ENCODE peak calls at places on chromosomes 7 and 10, in five cellular contexts. One of them, this sample, is unnamed.
A peak's percentile ranks its signal among the peaks of the same experiment; 100 is the strongest.

GRCh38 chr7:80900583-80901576 is 18.0 kb downstream of the SEMA3C start:
- DNase-seq in GM23338: no peak
- DNase-seq in HepG2: no peak
- DNase-seq in GM12878: no peak
- DNase-seq in A549: no peak
- DNase-seq in this sample: no peak

GRCh38 chr7:106964455-106964854 is 80.0 kb upstream of the PRKAR2B start:
- DNase-seq in A549: no peak
- DNase-seq in HepG2: no peak
- DNase-seq in GM23338: peak; percentile 23
- DNase-seq in GM12878: no peak
- DNase-seq in this sample: no peak

GRCh38 chr10:129419386-129419785 is 47.7 kb upstream of the MGMT start:
- DNase-seq in A549: no peak
- DNase-seq in HepG2: no peak
- DNase-seq in GM23338: no peak
- DNase-seq in GM12878: no peak
- DNase-seq in this sample: no peak

GRCh38 chr10:33735463-33735862 is 401.0 kb upstream of the NRP1 start:
- DNase-seq in A549: peak; percentile 41
- DNase-seq in GM23338: no peak
- DNase-seq in GM12878: no peak
- DNase-seq in HepG2: no peak
- DNase-seq in this sample: no peak

GRCh38 chr10:84296071-84296981 is 32.1 kb upstream of the CCSER2 start:
- DNase-seq in HepG2: no peak
- DNase-seq in A549: no peak
- DNase-seq in GM23338: peak; percentile 81
- DNase-seq in GM12878: no peak
- DNase-seq in this sample: no peak

GRCh38 chr7:128210036-128210347 is 31.1 kb upstream of the LEP start:
- DNase-seq in A549: no peak
- DNase-seq in GM12878: no peak
- DNase-seq in GM23338: no peak
- DNase-seq in HepG2: no peak
- DNase-seq in this sample: no peak

GRCh38 chr10:77168861-77169260 is 468.7 kb downstream of the KCNMA1 start:
- DNase-seq in GM12878: no peak
- DNase-seq in GM23338: no peak
- DNase-seq in A549: no peak
- DNase-seq in HepG2: no peak
- DNase-seq in this sample: no peak

GRCh38 chr10:32446701-32447406 is 914 bp downstream of the CCDC7 start:
- DNase-seq in GM23338: peak; percentile 27
- DNase-seq in GM12878: peak; percentile 9
- DNase-seq in A549: peak; percentile 31
- DNase-seq in HepG2: no peak
- DNase-seq in this sample: peak; percentile 19

GRCh38 chr10:102545997-102546396 is 42.2 kb downstream of the SUFU start:
- DNase-seq in GM23338: no peak
- DNase-seq in GM12878: no peak
- DNase-seq in A549: no peak
- DNase-seq in HepG2: no peak
- DNase-seq in this sample: no peak

GRCh38 chr10:59177031-59177861 is 803 bp downstream of the PHYHIPL start:
- DNase-seq in HepG2: peak; percentile 80
- DNase-seq in GM12878: no peak
- DNase-seq in GM23338: peak; percentile 75
- DNase-seq in A549: peak; percentile 31
- DNase-seq in this sample: no peak

GRCh38 chr7:26013551-26014083 is 138.4 kb upstream of the NFE2L3 start:
- DNase-seq in GM23338: no peak
- DNase-seq in HepG2: no peak
- DNase-seq in A549: no peak
- DNase-seq in GM12878: no peak
- DNase-seq in this sample: no peak

GRCh38 chr7:20598479-20599419 is 16.7 kb upstream of the ABCB5 start:
- DNase-seq in GM23338: peak; percentile 75
- DNase-seq in HepG2: peak; percentile 35
- DNase-seq in GM12878: peak; percentile 43
- DNase-seq in A549: peak; percentile 71
- DNase-seq in this sample: peak; percentile 27

GRCh38 chr10:125827133-125827532 is 3.8 kb downstream of the BCCIP start:
- DNase-seq in GM23338: no peak
- DNase-seq in GM12878: no peak
- DNase-seq in HepG2: no peak
- DNase-seq in A549: no peak
- DNase-seq in this sample: no peak

GRCh38 chr7:92058040-92058439 is 76.2 kb downstream of the CYP51A1 start:
- DNase-seq in HepG2: no peak
- DNase-seq in A549: no peak
- DNase-seq in GM12878: peak; percentile 8
- DNase-seq in GM23338: no peak
- DNase-seq in this sample: no peak

GRCh38 chr7:41810258-41810576 is 107.3 kb upstream of the INHBA start:
- DNase-seq in A549: no peak
- DNase-seq in HepG2: no peak
- DNase-seq in GM12878: peak; percentile 84
- DNase-seq in GM23338: no peak
- DNase-seq in this sample: no peak

GRCh38 chr10:124064676-124065075 is 28.7 kb downstream of the CHST15 start:
- DNase-seq in GM12878: no peak
- DNase-seq in HepG2: no peak
- DNase-seq in A549: no peak
- DNase-seq in GM23338: no peak
- DNase-seq in this sample: peak; percentile 2

GRCh38 chr10:102310356-102311024 is 65.2 kb downstream of the GBF1 start:
- DNase-seq in HepG2: peak; percentile 76
- DNase-seq in A549: peak; percentile 21
- DNase-seq in GM23338: peak; percentile 11
- DNase-seq in GM12878: no peak
- DNase-seq in this sample: no peak

GRCh38 chr10:114663631-114664030 is 5.6 kb upstream of the ABLIM1 start:
- DNase-seq in GM12878: no peak
- DNase-seq in A549: no peak
- DNase-seq in GM23338: peak; percentile 29
- DNase-seq in HepG2: no peak
- DNase-seq in this sample: no peak

GRCh38 chr10:7417103-7417623 is 6.3 kb upstream of the SFMBT2 start:
- DNase-seq in GM23338: peak; percentile 44
- DNase-seq in GM12878: no peak
- DNase-seq in HepG2: no peak
- DNase-seq in A549: peak; percentile 59
- DNase-seq in this sample: no peak

GRCh38 chr10:102268333-102268999 is 23.1 kb downstream of the GBF1 start:
- DNase-seq in GM12878: no peak
- DNase-seq in HepG2: no peak
- DNase-seq in GM23338: no peak
- DNase-seq in A549: no peak
- DNase-seq in this sample: no peak

GRCh38 chr10:7471720-7472367 is 61.0 kb upstream of the SFMBT2 start:
- DNase-seq in GM12878: peak; percentile 98
- DNase-seq in HepG2: no peak
- DNase-seq in GM23338: no peak
- DNase-seq in A549: no peak
- DNase-seq in this sample: no peak

GRCh38 chr10:20489961-20490360 is 407.1 kb downstream of the NEBL start:
- DNase-seq in HepG2: no peak
- DNase-seq in GM23338: no peak
- DNase-seq in A549: no peak
- DNase-seq in GM12878: no peak
- DNase-seq in this sample: no peak

GRCh38 chr7:79293655-79294142 is 159.8 kb downstream of the MAGI2 start:
- DNase-seq in GM23338: no peak
- DNase-seq in HepG2: peak; percentile 86
- DNase-seq in A549: peak; percentile 96
- DNase-seq in GM12878: no peak
- DNase-seq in this sample: no peak

DNA sequence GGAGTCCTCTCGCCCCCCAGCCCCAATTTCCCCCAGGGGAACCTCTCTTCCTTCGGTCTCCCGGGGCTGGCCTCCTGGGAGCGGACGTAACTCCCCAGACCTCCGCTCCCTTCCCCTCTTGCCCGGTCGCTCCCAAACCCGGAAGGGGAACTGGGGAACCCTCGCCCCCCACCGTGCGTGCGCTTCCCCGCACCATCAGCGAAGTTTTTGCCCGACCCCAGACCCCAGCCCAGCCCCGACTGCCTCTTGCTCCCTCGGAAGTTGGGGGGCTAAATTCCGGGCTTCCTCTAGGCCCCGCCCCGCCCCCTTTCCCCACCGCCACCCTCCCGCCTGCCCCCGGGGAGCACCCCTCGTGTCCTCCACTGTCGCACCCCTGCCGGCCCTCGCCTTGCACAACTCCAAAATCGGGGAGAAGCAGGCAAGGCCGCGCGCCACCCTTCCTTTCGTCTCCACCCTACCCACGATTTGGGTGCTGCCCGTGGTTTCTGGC is 447 bp downstream of the GNB2 start:
- DNase-seq in GM23338: no peak
- DNase-seq in HepG2: no peak
- DNase-seq in GM12878: no peak
- DNase-seq in A549: no peak
- DNase-seq in this sample: peak; percentile 65
- TF ChIP-seq JUNB in GM23338: no peak
- TF ChIP-seq JUNB in HepG2: no peak
- TF ChIP-seq JUNB in GM12878: no peak
- TF ChIP-seq JUNB in A549: no peak
- TF ChIP-seq JUNB in this sample: no peak

GRCh38 chr10:19480296-19480695 is 335.9 kb upstream of the PLXDC2 start:
- DNase-seq in GM12878: no peak
- DNase-seq in GM23338: no peak
- DNase-seq in A549: no peak
- DNase-seq in HepG2: no peak
- DNase-seq in this sample: no peak
- TF ChIP-seq JUNB in GM12878: no peak
- TF ChIP-seq JUNB in GM23338: no peak
- TF ChIP-seq JUNB in A549: no peak
- TF ChIP-seq JUNB in HepG2: no peak
- TF ChIP-seq JUNB in this sample: no peak

GRCh38 chr10:13851906-13852305 is 265.1 kb downstream of the PRPF18 start:
- DNase-seq in A549: no peak
- DNase-seq in HepG2: no peak
- DNase-seq in GM12878: no peak
- DNase-seq in GM23338: no peak
- DNase-seq in this sample: no peak

GRCh38 chr10:13858709-13859108 is 271.9 kb downstream of the PRPF18 start:
- DNase-seq in A549: no peak
- DNase-seq in GM12878: no peak
- DNase-seq in HepG2: no peak
- DNase-seq in GM23338: no peak
- DNase-seq in this sample: no peak

GRCh38 chr10:13852872-13853271 is 266.1 kb downstream of the PRPF18 start:
- DNase-seq in GM23338: no peak
- DNase-seq in A549: no peak
- DNase-seq in HepG2: no peak
- DNase-seq in GM12878: no peak
- DNase-seq in this sample: no peak

GRCh38 chr10:13857465-13857864 is 270.7 kb downstream of the PRPF18 start:
- DNase-seq in A549: no peak
- DNase-seq in GM23338: no peak
- DNase-seq in HepG2: no peak
- DNase-seq in GM12878: no peak
- DNase-seq in this sample: no peak

GRCh38 chr10:13853854-13854253 is 267.1 kb downstream of the PRPF18 start:
- DNase-seq in GM23338: no peak
- DNase-seq in GM12878: no peak
- DNase-seq in HepG2: no peak
- DNase-seq in A549: no peak
- DNase-seq in this sample: no peak
- TF ChIP-seq JUNB in GM23338: no peak
- TF ChIP-seq JUNB in GM12878: no peak
- TF ChIP-seq JUNB in HepG2: no peak
- TF ChIP-seq JUNB in A549: no peak
- TF ChIP-seq JUNB in this sample: no peak

GRCh38 chr10:4426866-4427265 is 399.1 kb upstream of the AKR1E2 start:
- DNase-seq in HepG2: no peak
- DNase-seq in GM23338: no peak
- DNase-seq in GM12878: no peak
- DNase-seq in A549: no peak
- DNase-seq in this sample: no peak

GRCh38 chr10:4431114-4431862 is 394.7 kb upstream of the AKR1E2 start:
- DNase-seq in GM12878: no peak
- DNase-seq in GM23338: no peak
- DNase-seq in HepG2: peak; percentile 65
- DNase-seq in A549: peak; percentile 37
- DNase-seq in this sample: no peak

GRCh38 chr10:4429538-4429937 is 396.5 kb upstream of the AKR1E2 start:
- DNase-seq in GM12878: no peak
- DNase-seq in HepG2: no peak
- DNase-seq in A549: no peak
- DNase-seq in GM23338: no peak
- DNase-seq in this sample: no peak

GRCh38 chr10:4427524-4427923 is 398.5 kb upstream of the AKR1E2 start:
- DNase-seq in GM12878: no peak
- DNase-seq in GM23338: no peak
- DNase-seq in A549: no peak
- DNase-seq in HepG2: no peak
- DNase-seq in this sample: no peak
- TF ChIP-seq JUNB in GM12878: no peak
- TF ChIP-seq JUNB in GM23338: no peak
- TF ChIP-seq JUNB in A549: no peak
- TF ChIP-seq JUNB in HepG2: no peak
- TF ChIP-seq JUNB in this sample: no peak

This sample was measured in K562.